ENCODE peak calls at places on chromosome 9, in five cellular contexts. J is A549, V is H9, M is IMR-90, P is uterus. C is an unnamed sample.

GRCh38 chr9:2621678-2622360 is at the start of gene VLDLR:
- DNase-seq in V (peak), P (peak), J (peak), M (peak), C (peak)

GRCh38 chr9:124439086-124439485 is 11.2 kb upstream of the ADGRD2 start:
- DNase-seq in V (no peak), M (no peak), P (no peak), J (no peak), C (no peak)

GRCh38 chr9:92189782-92190535 is 74.7 kb upstream of the SPTLC1 start:
- DNase-seq in V (peak), M (no peak), P (no peak), J (no peak), C (no peak)

GRCh38 chr9:115781361-115781760 is 372.2 kb upstream of the PAPPA start:
- DNase-seq in J (no peak), P (no peak), V (no peak), M (no peak), C (no peak)

GRCh38 chr9:138049779-138050471 is 172.3 kb downstream of the CACNA1B start:
- DNase-seq in V (no peak), M (no peak), J (no peak), P (no peak), C (peak)

GRCh38 chr9:131255731-131256197 is 20.5 kb downstream of the FAM78A start:
- DNase-seq in J (no peak), V (no peak), M (no peak), P (no peak), C (no peak)

GRCh38 chr9:120080781-120081180 is 499.2 kb downstream of the CDK5RAP2 start:
- DNase-seq in P (no peak), V (no peak), M (no peak), J (no peak), C (no peak)

GRCh38 chr9:72980600-72981265 is 27.9 kb upstream of the ALDH1A1 start:
- DNase-seq in J (no peak), P (no peak), M (no peak), V (no peak), C (no peak)

GRCh38 chr9:742914-743594 is 98.4 kb upstream of the DMRT1 start:
- DNase-seq in J (no peak), V (no peak), M (no peak), P (no peak), C (no peak)

GRCh38 chr9:96048954-96049831 is 173.7 kb downstream of the ERCC6L2 start:
- DNase-seq in V (no peak), M (no peak), J (no peak), P (no peak), C (peak)

GRCh38 chr9:86077286-86077685 is 22.1 kb downstream of the GOLM1 start:
- DNase-seq in J (no peak), V (no peak), M (no peak), P (peak), C (no peak)

GRCh38 chr9:136694163-136694864 is 7.1 kb upstream of the AGPAT2 start:
- DNase-seq in V (peak), M (peak), J (peak), P (no peak), C (no peak)

GRCh38 chr9:131758972-131759647 is 19.2 kb upstream of the RAPGEF1 start:
- DNase-seq in V (no peak), M (peak), P (no peak), J (no peak), C (no peak)

GRCh38 chr9:112629890-112630485 is 87.9 kb downstream of the INIP start:
- DNase-seq in J (no peak), P (no peak), V (no peak), M (no peak), C (no peak)

GRCh38 chr9:117587263-117587662 is 116.9 kb upstream of the TLR4 start:
- DNase-seq in P (no peak), M (no peak), V (no peak), J (no peak), C (no peak)

GRCh38 chr9:22036866-22037626 is 27.9 kb upstream of the CDKN2B start:
- DNase-seq in M (peak), J (no peak), P (no peak), V (no peak), C (no peak)

GRCh38 chr9:114889802-114890224 is 40.6 kb downstream of the TNFSF8 start:
- DNase-seq in V (no peak), J (no peak), M (no peak), P (no peak), C (no peak)

GRCh38 chr9:15357050-15357653 is 50.1 kb upstream of the TTC39B start:
- DNase-seq in J (no peak), P (no peak), M (no peak), V (peak), C (no peak)

GRCh38 chr9:110605586-110605985 is 26.0 kb upstream of the SVEP1 start:
- DNase-seq in J (no peak), M (no peak), P (no peak), V (no peak), C (no peak)

GRCh38 chr9:34079181-34079580 is 30.5 kb upstream of the UBAP2 start:
- DNase-seq in M (peak), V (no peak), J (peak), P (no peak), C (no peak)

GRCh38 chr9:101736723-101737122 is 1.7 kb downstream of the GRIN3A start:
- DNase-seq in V (peak), J (no peak), P (no peak), M (no peak), C (no peak)

GRCh38 chr9:69223605-69224004 is 49.5 kb downstream of the TJP2 start:
- DNase-seq in P (no peak), J (peak), M (peak), V (peak), C (no peak)

GRCh38 chr9:32989651-32990050 is 11.8 kb downstream of the APTX start:
- DNase-seq in M (no peak), V (no peak), J (no peak), P (no peak), C (no peak)

GRCh38 chr9:127087411-127087810 is 35.0 kb downstream of the ANGPTL2 start:
- DNase-seq in P (peak), M (no peak), V (no peak), J (no peak), C (peak)

GRCh38 chr9:125189011-125189360 is 617 bp downstream of the PPP6C start:
- DNase-seq in M (no peak), J (no peak), V (peak), P (no peak), C (no peak)

GRCh38 chr9:38067611-38067891 is 1.5 kb downstream of the SHB start:
- DNase-seq in P (no peak), M (no peak), V (peak), J (no peak), C (no peak)

GRCh38 chr9:38065369-38066075 is 3.5 kb downstream of the SHB start:
- DNase-seq in M (no peak), J (no peak), P (no peak), V (no peak), C (no peak)

GRCh38 chr9:38064842-38065368 is 4.1 kb downstream of the SHB start:
- DNase-seq in J (no peak), V (no peak), M (no peak), P (no peak), C (no peak)

GRCh38 chr9:38066907-38067610 is 2.0 kb downstream of the SHB start:
- DNase-seq in J (no peak), P (peak), V (no peak), M (no peak), C (peak)

GRCh38 chr9:38066167-38066906 is 2.7 kb downstream of the SHB start:
- DNase-seq in V (no peak), P (no peak), J (no peak), M (no peak), C (no peak)
- TF ChIP-seq CTCF in V (peak), P (no peak), J (no peak), M (peak), C (no peak)

GRCh38 chr9:135087899-135088347 is 455 bp downstream of the OLFM1 start:
- DNase-seq in V (no peak), J (no peak), M (no peak), P (no peak), C (no peak)
- H3K27ac ChIP-seq in V (no peak), J (peak), M (no peak), P (no peak), C (peak)

DNA sequence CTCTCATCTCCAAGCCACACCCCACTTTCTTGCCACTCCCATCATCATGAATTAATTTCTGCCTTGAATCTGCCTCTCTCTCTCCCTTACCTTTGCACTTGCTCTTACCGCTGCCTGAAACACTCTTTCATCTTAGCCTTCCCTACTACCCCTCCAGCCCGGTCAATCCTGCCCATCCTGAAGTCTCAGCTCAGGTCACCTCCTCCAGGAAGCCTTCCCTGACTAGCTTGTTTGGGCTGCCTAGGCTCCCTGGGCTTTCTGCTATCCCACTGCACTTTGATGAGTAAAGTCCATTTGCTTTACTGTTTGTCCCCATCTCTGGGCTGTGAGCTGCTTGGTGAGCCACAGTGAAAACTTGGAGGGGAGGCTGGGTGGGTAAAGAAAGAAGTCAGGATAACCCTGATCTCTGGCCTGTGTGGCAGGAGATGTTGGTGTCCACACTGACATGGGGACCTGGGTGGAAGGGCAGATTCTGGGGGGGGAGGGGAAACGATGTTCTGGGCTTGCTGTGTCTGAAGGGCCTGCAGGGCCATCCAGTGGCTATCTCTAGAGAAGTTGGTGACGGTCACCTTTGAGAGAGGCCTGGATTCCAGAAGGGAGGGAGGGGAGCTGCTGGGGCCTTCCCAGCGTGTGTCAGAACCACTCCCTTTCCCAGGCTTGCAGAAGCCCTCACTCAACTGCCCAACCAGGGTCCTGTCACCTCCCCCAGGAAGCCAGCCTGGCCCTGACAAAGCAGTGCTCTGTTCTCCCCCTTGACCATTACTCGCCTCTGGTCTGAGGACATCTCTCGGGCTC is 75.0 kb upstream of the DAB2IP start:
- DNase-seq in J (no peak), P (no peak), V (no peak), M (no peak), C (no peak)
- TF ChIP-seq CTCF in J (no peak), P (no peak), V (no peak), M (no peak), C (no peak)

GRCh38 chr9:77766587-77766986 is 118.5 kb upstream of the GNA14 start:
- DNase-seq in M (no peak), V (no peak), P (no peak), J (no peak), C (no peak)

GRCh38 chr9:77764894-77765780 is 117.0 kb upstream of the GNA14 start:
- DNase-seq in V (no peak), J (no peak), M (peak), P (no peak), C (no peak)

GRCh38 chr9:77759391-77759790 is 111.3 kb upstream of the GNA14 start:
- DNase-seq in J (no peak), P (no peak), M (no peak), V (no peak), C (no peak)

GRCh38 chr9:77765781-77766259 is 117.7 kb upstream of the GNA14 start:
- DNase-seq in M (no peak), J (no peak), P (no peak), V (no peak), C (no peak)

GRCh38 chr9:77763566-77763965 is 115.4 kb upstream of the GNA14 start:
- DNase-seq in V (no peak), J (no peak), M (no peak), P (no peak), C (no peak)
- H3K27ac ChIP-seq in V (no peak), J (no peak), M (no peak), P (no peak), C (no peak)

GRCh38 chr9:109117856-109118801 is 1.6 kb downstream of the TMEM245 start:
- DNase-seq in J (peak), V (no peak), P (no peak), M (peak), C (no peak)
- TF ChIP-seq CTCF in J (no peak), V (no peak), P (no peak), M (no peak), C (no peak)

DNA sequence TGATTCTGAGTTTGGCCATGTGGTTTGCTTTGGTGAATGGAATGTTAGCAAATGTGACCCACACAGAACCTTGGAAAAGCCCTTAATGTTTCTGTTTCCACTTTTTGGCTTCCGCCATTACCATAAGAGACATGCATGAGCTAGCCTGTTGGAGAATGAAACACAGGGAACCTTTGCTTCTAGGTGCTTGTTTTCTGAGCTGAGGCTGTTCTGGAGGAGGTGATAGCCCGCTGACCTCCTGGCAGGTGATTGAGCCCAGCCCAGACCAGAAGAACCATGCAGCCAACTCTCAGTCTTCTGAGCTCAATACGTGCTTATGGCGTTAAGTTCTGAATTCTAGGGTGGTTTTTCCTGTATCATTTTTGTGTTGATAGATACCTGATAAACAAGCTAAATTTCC is 148.6 kb upstream of the KLF9 start:
- DNase-seq in M (no peak), J (no peak), P (no peak), V (no peak), C (peak)
- H3K27ac ChIP-seq in M (peak), J (no peak), P (peak), V (no peak), C (no peak)

DNA sequence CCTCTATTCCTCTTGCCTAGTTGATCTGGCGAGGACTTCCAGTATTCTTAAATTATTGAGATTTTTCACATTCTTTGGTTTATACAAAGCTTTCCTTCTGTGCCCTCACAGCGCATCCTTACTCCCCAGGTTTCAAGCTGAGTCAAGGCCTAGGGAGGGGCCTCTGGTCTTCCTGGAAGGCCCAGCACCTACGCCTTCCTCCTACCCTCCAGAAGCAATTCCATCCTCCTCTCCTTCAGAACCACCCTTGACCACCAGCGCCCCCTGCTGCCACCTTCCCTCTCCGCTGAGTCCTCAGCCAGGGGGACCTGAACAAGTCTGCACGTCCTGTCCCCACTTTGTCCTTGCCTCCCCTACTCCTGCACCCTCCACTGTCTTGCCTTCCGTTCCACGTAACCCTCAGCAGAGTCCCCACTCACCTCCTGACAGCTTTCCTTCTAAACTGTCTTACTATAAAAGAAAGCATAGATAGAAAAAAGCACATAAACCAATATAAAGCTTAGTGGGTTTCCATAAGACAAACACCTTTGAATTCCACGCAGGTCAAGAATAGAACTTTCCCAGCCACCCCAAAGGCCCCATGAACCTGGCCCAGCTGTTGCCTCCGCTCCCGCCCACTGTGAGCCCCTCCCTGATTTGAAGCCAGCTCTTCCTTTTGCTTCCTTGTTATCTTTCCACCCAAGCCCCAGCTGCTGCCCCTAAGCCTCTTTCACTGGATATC is 63.0 kb upstream of the CTSL start:
- DNase-seq in M (peak), P (peak), V (peak), J (peak), C (peak)
- TF ChIP-seq CTCF in M (peak), P (peak), V (peak), J (peak), C (peak)

DNA sequence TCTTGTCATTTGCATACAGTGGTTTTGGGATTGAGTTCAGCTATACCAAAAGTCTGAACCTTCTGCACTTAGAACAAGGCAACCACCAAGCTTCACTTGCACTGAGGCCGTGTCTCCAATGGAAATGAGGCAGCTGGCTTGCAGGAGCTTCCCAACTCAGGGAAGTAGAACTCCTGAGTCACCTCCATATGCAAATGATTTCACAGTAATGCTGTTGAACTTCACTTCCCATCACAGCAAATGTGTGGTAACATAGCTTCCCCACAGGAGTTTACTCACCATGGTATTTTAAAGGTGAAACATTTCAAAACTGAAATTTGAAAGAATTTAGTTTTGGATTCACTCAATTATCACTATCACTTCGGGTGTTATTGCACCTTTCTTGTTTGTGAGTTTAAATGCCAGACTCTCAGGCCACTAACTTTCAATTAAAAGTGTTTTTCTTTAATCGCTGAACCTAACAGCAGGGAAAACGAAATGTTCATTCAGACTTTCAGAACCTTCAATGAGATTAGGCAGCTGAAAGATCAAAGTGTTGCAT is 9.0 kb downstream of the CD274 start:
- DNase-seq in P (no peak), M (no peak), J (no peak), V (peak), C (no peak)
- H3K27ac ChIP-seq in P (no peak), M (no peak), J (no peak), V (no peak), C (no peak)